ENCODE peak calls at places on chromosomes 11 and 22, in eight cellular contexts. T, W, C, S, E, A, D and V are unnamed samples. For H3K4me1, the result is how much of the 10 kb centered on the place peaks cover.

GRCh38 chr11:9176550-9176949 is 85.2 kb upstream of the SCUBE2 start:
- DNase-seq in T (no peak), W (no peak), C (no peak), S (no peak), E (no peak), A (no peak), D (no peak), V (no peak)

GRCh38 chr11:94665116-94665659 is 98.0 kb downstream of the PIWIL4 start:
- DNase-seq in T (no peak), W (no peak), C (no peak), S (no peak), E (no peak), A (no peak), D (no peak), V (no peak)

GRCh38 chr11:29019960-29020683 is 911.9 kb downstream of the METTL15 start:
- DNase-seq in T (no peak), W (no peak), C (no peak), S (no peak), E (peak), A (no peak), D (peak), V (no peak)

GRCh38 chr11:104254347-104254746 is 90.4 kb upstream of the PDGFD start:
- DNase-seq in T (peak), W (no peak), C (peak), S (peak), E (peak), A (peak), D (peak), V (no peak)

GRCh38 chr11:3984896-3985295 is 109.7 kb upstream of the RRM1 start:
- DNase-seq in T (peak), W (no peak), C (no peak), S (no peak), E (peak), A (no peak), D (peak), V (no peak)

GRCh38 chr22:44972363-44973083 is 37.3 kb downstream of the PHF21B start:
- DNase-seq in T (no peak), W (no peak), C (no peak), S (no peak), E (no peak), A (no peak), D (no peak), V (no peak)

GRCh38 chr11:127564803-127565202 is 564.2 kb upstream of the KIRREL3 start:
- DNase-seq in T (no peak), W (no peak), C (no peak), S (no peak), E (no peak), A (no peak), D (no peak), V (no peak)

GRCh38 chr22:26086359-26086758 is 82.9 kb upstream of the SEZ6L start:
- DNase-seq in T (no peak), W (no peak), C (no peak), S (no peak), E (no peak), A (no peak), D (no peak), V (no peak)

GRCh38 chr11:121334973-121335711 is 42.6 kb downstream of the SC5D start:
- DNase-seq in T (no peak), W (no peak), C (no peak), S (no peak), E (no peak), A (no peak), D (no peak), V (no peak)

GRCh38 chr11:102269927-102270326 is 47.4 kb upstream of the BIRC3 start:
- DNase-seq in T (no peak), W (no peak), C (no peak), S (no peak), E (no peak), A (no peak), D (no peak), V (no peak)

DNA sequence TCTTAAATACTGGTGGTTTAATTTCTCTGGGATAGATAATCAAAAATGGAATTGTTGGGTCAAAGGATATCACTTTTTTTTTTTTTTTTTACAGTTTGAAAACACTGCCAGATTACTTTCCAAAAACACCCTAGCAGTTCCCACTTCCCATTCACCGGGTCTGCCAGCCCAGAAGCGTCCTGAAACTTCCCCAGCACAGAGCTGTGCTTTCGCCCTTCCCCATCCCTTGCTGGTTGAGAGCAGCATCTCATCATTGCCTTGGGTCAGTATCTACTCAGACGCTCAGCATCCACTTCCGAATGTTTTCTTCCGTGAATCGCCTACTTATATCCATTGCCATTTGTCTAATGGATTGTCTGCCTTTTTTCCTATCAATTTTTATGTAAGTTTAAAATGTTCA is 5.5 kb downstream of the CERK start:
- DNase-seq in T (no peak), W (no peak), C (no peak), S (no peak), E (no peak), A (no peak), D (no peak), V (no peak)
- H3K4me3 ChIP-seq in T (no peak), W (no peak), C (no peak), S (no peak), E (no peak), A (no peak), D (no peak), V (no peak)

DNA sequence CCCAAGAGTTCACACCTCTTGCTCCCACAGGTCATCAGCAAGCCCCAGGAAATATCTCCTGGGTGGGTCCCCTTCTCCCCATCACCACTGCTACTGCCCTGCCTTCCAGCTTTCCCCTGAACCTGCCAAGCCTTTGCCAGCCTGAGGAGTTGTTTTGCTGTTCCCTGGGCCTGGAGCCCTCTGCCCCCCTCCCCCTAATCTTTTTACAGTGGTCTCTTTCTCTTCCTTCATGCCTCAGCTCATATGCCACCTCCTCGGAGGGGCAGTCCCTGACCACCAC is 18.9 kb downstream of the MYO7A start:
- DNase-seq in T (no peak), W (no peak), C (no peak), S (no peak), E (no peak), A (no peak), D (no peak), V (no peak)
- H3K4me1 ChIP-seq in T (under half), W (under half), C (under half), S (under half), E (under half), A (under half), D (under half), V (under half)

GRCh38 chr22:39223091-39223710 is 21.6 kb downstream of the PDGFB start:
- DNase-seq in T (no peak), W (no peak), C (no peak), S (no peak), E (no peak), A (no peak), D (no peak), V (no peak)

GRCh38 chr22:39221999-39222686 is 22.6 kb downstream of the PDGFB start:
- DNase-seq in T (no peak), W (no peak), C (no peak), S (no peak), E (no peak), A (no peak), D (no peak), V (no peak)

GRCh38 chr22:39219071-39220050 is 25.4 kb downstream of the PDGFB start:
- DNase-seq in T (no peak), W (no peak), C (no peak), S (no peak), E (no peak), A (peak), D (no peak), V (no peak)

GRCh38 chr22:39220450-39220849 is 24.3 kb downstream of the PDGFB start:
- DNase-seq in T (no peak), W (no peak), C (no peak), S (no peak), E (no peak), A (peak), D (no peak), V (no peak)

DNA sequence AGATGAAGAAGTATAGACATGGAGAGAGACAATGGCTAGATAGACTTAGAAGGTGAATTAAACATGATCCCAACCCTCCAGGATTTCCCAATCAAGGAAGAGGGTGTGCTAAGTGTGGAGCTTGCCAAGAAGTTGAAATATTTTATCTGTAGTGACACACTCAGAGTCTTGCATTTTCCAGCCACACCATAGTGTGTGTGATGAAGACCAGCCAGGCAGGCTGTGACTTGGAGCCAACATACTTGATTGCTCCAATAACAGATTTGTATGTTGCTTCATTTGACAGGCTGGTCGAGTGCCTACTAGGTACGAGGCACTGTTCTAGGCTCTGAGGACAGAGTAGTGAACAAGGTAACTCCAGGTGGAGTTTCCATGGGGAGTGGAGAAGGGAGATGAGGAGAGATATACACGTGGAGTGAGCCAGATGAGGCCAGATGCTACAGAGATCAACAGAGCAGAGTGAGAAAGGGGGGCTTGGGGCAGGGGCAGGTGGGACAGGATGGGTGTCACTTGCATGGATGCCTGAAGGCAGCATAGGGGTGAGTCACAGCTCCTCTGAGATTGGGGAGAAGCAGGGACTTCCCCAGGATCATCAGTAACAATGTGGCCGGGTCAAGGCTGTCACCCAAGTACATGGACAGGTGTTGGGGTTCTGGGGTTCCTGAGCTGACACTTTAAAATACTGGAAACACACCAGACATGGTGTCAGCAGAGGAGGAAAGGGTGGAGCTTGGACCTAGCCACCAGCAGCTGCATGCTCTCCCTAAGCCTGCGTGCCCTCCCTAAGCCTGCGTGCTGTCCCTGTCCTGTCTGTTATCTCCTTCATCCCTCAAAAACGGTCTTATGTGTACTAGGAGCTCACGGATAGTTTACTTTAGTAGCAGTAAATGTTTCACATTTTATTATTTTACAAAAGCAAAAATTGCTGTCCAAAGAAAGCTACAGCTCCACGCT is 23.6 kb downstream of the PDGFB start:
- DNase-seq in T (no peak), W (no peak), C (no peak), S (no peak), E (no peak), A (peak), D (no peak), V (no peak)
- H3K4me3 ChIP-seq in T (no peak), W (no peak), C (no peak), S (no peak), E (no peak), A (no peak), D (no peak), V (no peak)

GRCh38 chr11:27392278-27392677 is 29.3 kb upstream of the CCDC34 start:
- DNase-seq in T (peak), W (no peak), C (no peak), S (no peak), E (no peak), A (no peak), D (no peak), V (no peak)
- H3K4me1 ChIP-seq in T (under half), W (under half), C (half or more), S (under half), E (half or more), A (half or more), D (half or more), V (under half)